ENCODE peak calls at places on chromosomes 13 and 19, in six cellular contexts. One of them, this sample, is unnamed. For H3K27me3, the result is how much of the 10 kb centered on the place peaks cover.

GRCh38 chr19:40605201-40605971 is 4.2 kb downstream of the LTBP4 start:
- DNase-seq in PC-3: peak
- DNase-seq in CD8-positive, alpha-beta T cell: peak
- DNase-seq in transverse colon: peak
- DNase-seq in effector memory CD4-positive, alpha-beta T cell: peak
- DNase-seq in right cardiac atrium: peak
- DNase-seq in this sample: peak

GRCh38 chr13:30796132-30796832 is 60.9 kb downstream of the ALOX5AP start:
- DNase-seq in right cardiac atrium: no peak
- DNase-seq in CD8-positive, alpha-beta T cell: no peak
- DNase-seq in effector memory CD4-positive, alpha-beta T cell: no peak
- DNase-seq in PC-3: peak
- DNase-seq in transverse colon: no peak
- DNase-seq in this sample: peak

GRCh38 chr13:26628706-26629105 is 71.2 kb downstream of the WASF3 start:
- DNase-seq in PC-3: peak
- DNase-seq in transverse colon: peak
- DNase-seq in right cardiac atrium: no peak
- DNase-seq in CD8-positive, alpha-beta T cell: no peak
- DNase-seq in effector memory CD4-positive, alpha-beta T cell: no peak
- DNase-seq in this sample: peak

GRCh38 chr13:113182046-113182445 is 23.6 kb downstream of the PROZ start:
- DNase-seq in CD8-positive, alpha-beta T cell: no peak
- DNase-seq in right cardiac atrium: no peak
- DNase-seq in transverse colon: no peak
- DNase-seq in effector memory CD4-positive, alpha-beta T cell: no peak
- DNase-seq in PC-3: no peak
- DNase-seq in this sample: no peak

GRCh38 chr19:35208121-35208520 is 20.4 kb downstream of the FAM187B start:
- DNase-seq in effector memory CD4-positive, alpha-beta T cell: no peak
- DNase-seq in right cardiac atrium: no peak
- DNase-seq in PC-3: no peak
- DNase-seq in transverse colon: no peak
- DNase-seq in CD8-positive, alpha-beta T cell: no peak
- DNase-seq in this sample: no peak

GRCh38 chr13:34731486-34731885 is 210.6 kb upstream of the NBEA start:
- DNase-seq in right cardiac atrium: no peak
- DNase-seq in CD8-positive, alpha-beta T cell: no peak
- DNase-seq in PC-3: no peak
- DNase-seq in effector memory CD4-positive, alpha-beta T cell: no peak
- DNase-seq in transverse colon: no peak
- DNase-seq in this sample: peak

GRCh38 chr13:51625555-51626345 is 41.5 kb downstream of the WDFY2 start:
- DNase-seq in effector memory CD4-positive, alpha-beta T cell: no peak
- DNase-seq in PC-3: no peak
- DNase-seq in CD8-positive, alpha-beta T cell: no peak
- DNase-seq in transverse colon: no peak
- DNase-seq in right cardiac atrium: peak
- DNase-seq in this sample: peak

GRCh38 chr13:112525306-112525945 is 62.5 kb downstream of the TUBGCP3 start:
- DNase-seq in transverse colon: no peak
- DNase-seq in right cardiac atrium: no peak
- DNase-seq in PC-3: peak
- DNase-seq in CD8-positive, alpha-beta T cell: no peak
- DNase-seq in effector memory CD4-positive, alpha-beta T cell: no peak
- DNase-seq in this sample: peak

GRCh38 chr13:45615501-45616101 is at the start of gene ERICH6B:
- DNase-seq in PC-3: no peak
- DNase-seq in CD8-positive, alpha-beta T cell: no peak
- DNase-seq in transverse colon: no peak
- DNase-seq in right cardiac atrium: peak
- DNase-seq in effector memory CD4-positive, alpha-beta T cell: no peak
- DNase-seq in this sample: no peak

GRCh38 chr19:3123088-3123721 is 12.6 kb upstream of the GNA15 start:
- DNase-seq in PC-3: no peak
- DNase-seq in transverse colon: no peak
- DNase-seq in right cardiac atrium: peak
- DNase-seq in CD8-positive, alpha-beta T cell: no peak
- DNase-seq in effector memory CD4-positive, alpha-beta T cell: no peak
- DNase-seq in this sample: no peak

GRCh38 chr19:38719761-38720558 is 24.3 kb downstream of the CAPN12 start:
- DNase-seq in effector memory CD4-positive, alpha-beta T cell: no peak
- DNase-seq in PC-3: no peak
- DNase-seq in CD8-positive, alpha-beta T cell: no peak
- DNase-seq in transverse colon: no peak
- DNase-seq in right cardiac atrium: no peak
- DNase-seq in this sample: no peak

GRCh38 chr19:2846180-2846935 is 5.1 kb downstream of the ZNF555 start:
- DNase-seq in PC-3: no peak
- DNase-seq in effector memory CD4-positive, alpha-beta T cell: no peak
- DNase-seq in right cardiac atrium: no peak
- DNase-seq in CD8-positive, alpha-beta T cell: no peak
- DNase-seq in transverse colon: no peak
- DNase-seq in this sample: no peak

GRCh38 chr13:65479692-65480091 is 1750.4 kb downstream of the PCDH9 start:
- DNase-seq in right cardiac atrium: no peak
- DNase-seq in transverse colon: no peak
- DNase-seq in effector memory CD4-positive, alpha-beta T cell: no peak
- DNase-seq in PC-3: peak
- DNase-seq in CD8-positive, alpha-beta T cell: no peak
- DNase-seq in this sample: no peak

GRCh38 chr19:2415281-2415972 is 12.0 kb downstream of the TIMM13 start:
- DNase-seq in CD8-positive, alpha-beta T cell: no peak
- DNase-seq in right cardiac atrium: peak
- DNase-seq in transverse colon: no peak
- DNase-seq in PC-3: no peak
- DNase-seq in effector memory CD4-positive, alpha-beta T cell: no peak
- DNase-seq in this sample: no peak

GRCh38 chr13:67100723-67101122 is 129.4 kb downstream of the PCDH9 start:
- DNase-seq in PC-3: no peak
- DNase-seq in effector memory CD4-positive, alpha-beta T cell: no peak
- DNase-seq in CD8-positive, alpha-beta T cell: no peak
- DNase-seq in transverse colon: no peak
- DNase-seq in right cardiac atrium: no peak
- DNase-seq in this sample: no peak

GRCh38 chr13:28820099-28821051 is at the start of gene MTUS2:
- DNase-seq in PC-3: no peak
- DNase-seq in effector memory CD4-positive, alpha-beta T cell: no peak
- DNase-seq in CD8-positive, alpha-beta T cell: no peak
- DNase-seq in transverse colon: no peak
- DNase-seq in right cardiac atrium: peak
- DNase-seq in this sample: no peak

GRCh38 chr13:30109471-30110135 is 197.7 kb downstream of the KATNAL1 start:
- DNase-seq in PC-3: no peak
- DNase-seq in effector memory CD4-positive, alpha-beta T cell: no peak
- DNase-seq in transverse colon: no peak
- DNase-seq in right cardiac atrium: no peak
- DNase-seq in CD8-positive, alpha-beta T cell: no peak
- DNase-seq in this sample: no peak

GRCh38 chr19:16447015-16447384 is 24.8 kb downstream of the EPS15L1 start:
- DNase-seq in PC-3: no peak
- DNase-seq in transverse colon: peak
- DNase-seq in effector memory CD4-positive, alpha-beta T cell: no peak
- DNase-seq in CD8-positive, alpha-beta T cell: peak
- DNase-seq in right cardiac atrium: peak
- DNase-seq in this sample: peak
- H3K4me3 ChIP-seq in PC-3: no peak
- H3K4me3 ChIP-seq in transverse colon: no peak
- H3K4me3 ChIP-seq in effector memory CD4-positive, alpha-beta T cell: no peak
- H3K4me3 ChIP-seq in CD8-positive, alpha-beta T cell: no peak
- H3K4me3 ChIP-seq in right cardiac atrium: no peak
- H3K4me3 ChIP-seq in this sample: no peak

DNA sequence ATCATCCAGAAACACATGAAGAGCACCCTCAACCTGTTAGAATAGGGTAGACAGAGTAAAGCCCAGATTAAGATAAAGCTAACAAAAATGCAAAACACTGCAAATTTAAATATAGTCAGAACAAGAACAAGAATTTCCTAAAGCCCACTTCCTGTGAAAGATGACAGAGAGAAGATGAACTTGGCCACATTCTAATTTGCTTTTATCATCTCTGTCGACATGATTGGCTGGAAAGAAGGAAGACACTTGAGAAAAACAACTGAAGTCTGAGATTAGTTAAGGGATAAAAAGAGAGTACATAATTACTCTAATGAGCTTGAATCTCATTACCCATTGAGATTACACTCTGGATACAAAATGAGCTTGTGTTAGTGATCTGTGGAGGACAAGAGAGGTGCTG is 537.6 kb downstream of the KLF5 start:
- DNase-seq in effector memory CD4-positive, alpha-beta T cell: no peak
- DNase-seq in PC-3: no peak
- DNase-seq in transverse colon: no peak
- DNase-seq in right cardiac atrium: no peak
- DNase-seq in CD8-positive, alpha-beta T cell: no peak
- DNase-seq in this sample: no peak
- H3K27me3 ChIP-seq in effector memory CD4-positive, alpha-beta T cell: under half
- H3K27me3 ChIP-seq in PC-3: under half
- H3K27me3 ChIP-seq in transverse colon: under half
- H3K27me3 ChIP-seq in right cardiac atrium: under half
- H3K27me3 ChIP-seq in CD8-positive, alpha-beta T cell: under half
- H3K27me3 ChIP-seq in this sample: under half

GRCh38 chr19:8241646-8242045 is 32.5 kb downstream of the CERS4 start:
- DNase-seq in PC-3: no peak
- DNase-seq in CD8-positive, alpha-beta T cell: no peak
- DNase-seq in effector memory CD4-positive, alpha-beta T cell: no peak
- DNase-seq in transverse colon: no peak
- DNase-seq in right cardiac atrium: no peak
- DNase-seq in this sample: no peak

GRCh38 chr19:8238251-8238650 is 29.1 kb downstream of the CERS4 start:
- DNase-seq in transverse colon: no peak
- DNase-seq in effector memory CD4-positive, alpha-beta T cell: no peak
- DNase-seq in right cardiac atrium: no peak
- DNase-seq in PC-3: no peak
- DNase-seq in CD8-positive, alpha-beta T cell: no peak
- DNase-seq in this sample: peak

GRCh38 chr19:8240274-8241229 is 31.4 kb downstream of the CERS4 start:
- DNase-seq in CD8-positive, alpha-beta T cell: peak
- DNase-seq in PC-3: peak
- DNase-seq in transverse colon: peak
- DNase-seq in effector memory CD4-positive, alpha-beta T cell: peak
- DNase-seq in right cardiac atrium: peak
- DNase-seq in this sample: peak

GRCh38 chr19:8242212-8242821 is 33.1 kb downstream of the CERS4 start:
- DNase-seq in PC-3: no peak
- DNase-seq in effector memory CD4-positive, alpha-beta T cell: no peak
- DNase-seq in right cardiac atrium: no peak
- DNase-seq in CD8-positive, alpha-beta T cell: no peak
- DNase-seq in transverse colon: no peak
- DNase-seq in this sample: no peak

DNA sequence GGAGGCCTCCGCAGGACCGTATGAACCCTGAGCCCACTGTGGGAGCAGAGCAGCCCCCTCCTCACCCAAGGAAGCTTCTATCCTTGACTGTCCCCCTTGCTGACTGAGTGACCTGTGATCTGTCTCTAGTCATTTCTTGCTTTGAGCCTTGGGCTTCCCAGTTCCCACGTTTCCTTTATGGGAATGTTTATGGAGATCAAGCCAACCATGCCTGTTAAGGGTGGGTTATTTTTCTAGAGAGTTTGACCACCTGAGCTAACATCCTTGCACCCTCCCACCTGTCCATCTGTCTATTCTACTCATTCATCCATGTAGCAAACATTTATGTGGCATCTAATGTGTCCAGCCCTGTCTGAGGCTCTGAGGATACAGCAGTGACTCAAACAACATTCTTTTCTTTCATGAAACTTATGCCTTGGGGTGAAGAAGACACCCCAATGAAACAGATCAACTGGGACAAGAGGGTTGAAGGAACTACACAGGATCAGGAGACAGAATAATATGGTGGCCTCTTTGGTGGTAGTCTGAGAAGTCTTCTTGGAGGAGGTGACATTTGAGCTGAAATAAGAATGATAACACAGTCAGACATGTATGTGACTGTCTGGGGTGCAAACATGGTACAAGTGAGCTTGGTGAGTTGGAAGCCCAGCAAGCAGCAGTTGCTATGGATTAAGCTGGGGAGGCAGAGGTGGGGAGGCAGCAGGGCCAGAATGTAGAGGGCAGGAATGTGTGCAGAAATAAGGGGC is 30.5 kb downstream of the CERS4 start:
- DNase-seq in right cardiac atrium: no peak
- DNase-seq in transverse colon: no peak
- DNase-seq in CD8-positive, alpha-beta T cell: no peak
- DNase-seq in effector memory CD4-positive, alpha-beta T cell: no peak
- DNase-seq in PC-3: no peak
- DNase-seq in this sample: no peak
- H3K4me3 ChIP-seq in right cardiac atrium: no peak
- H3K4me3 ChIP-seq in transverse colon: no peak
- H3K4me3 ChIP-seq in CD8-positive, alpha-beta T cell: no peak
- H3K4me3 ChIP-seq in effector memory CD4-positive, alpha-beta T cell: no peak
- H3K4me3 ChIP-seq in PC-3: no peak
- H3K4me3 ChIP-seq in this sample: no peak

GRCh38 chr19:13103961-13104847 is 1.5 kb upstream of the LYL1 start:
- DNase-seq in PC-3: peak
- DNase-seq in effector memory CD4-positive, alpha-beta T cell: no peak
- DNase-seq in right cardiac atrium: peak
- DNase-seq in transverse colon: peak
- DNase-seq in CD8-positive, alpha-beta T cell: peak
- DNase-seq in this sample: no peak

GRCh38 chr19:13112555-13112954 is 4.0 kb downstream of the TRMT1 start:
- DNase-seq in CD8-positive, alpha-beta T cell: no peak
- DNase-seq in PC-3: no peak
- DNase-seq in right cardiac atrium: no peak
- DNase-seq in effector memory CD4-positive, alpha-beta T cell: no peak
- DNase-seq in transverse colon: no peak
- DNase-seq in this sample: no peak

GRCh38 chr19:13110099-13110610 is 6.4 kb downstream of the TRMT1 start:
- DNase-seq in right cardiac atrium: no peak
- DNase-seq in CD8-positive, alpha-beta T cell: no peak
- DNase-seq in PC-3: no peak
- DNase-seq in effector memory CD4-positive, alpha-beta T cell: no peak
- DNase-seq in transverse colon: no peak
- DNase-seq in this sample: no peak

GRCh38 chr19:13104848-13105646 is 2.4 kb upstream of the LYL1 start:
- DNase-seq in PC-3: no peak
- DNase-seq in effector memory CD4-positive, alpha-beta T cell: no peak
- DNase-seq in CD8-positive, alpha-beta T cell: no peak
- DNase-seq in right cardiac atrium: peak
- DNase-seq in transverse colon: no peak
- DNase-seq in this sample: no peak

DNA sequence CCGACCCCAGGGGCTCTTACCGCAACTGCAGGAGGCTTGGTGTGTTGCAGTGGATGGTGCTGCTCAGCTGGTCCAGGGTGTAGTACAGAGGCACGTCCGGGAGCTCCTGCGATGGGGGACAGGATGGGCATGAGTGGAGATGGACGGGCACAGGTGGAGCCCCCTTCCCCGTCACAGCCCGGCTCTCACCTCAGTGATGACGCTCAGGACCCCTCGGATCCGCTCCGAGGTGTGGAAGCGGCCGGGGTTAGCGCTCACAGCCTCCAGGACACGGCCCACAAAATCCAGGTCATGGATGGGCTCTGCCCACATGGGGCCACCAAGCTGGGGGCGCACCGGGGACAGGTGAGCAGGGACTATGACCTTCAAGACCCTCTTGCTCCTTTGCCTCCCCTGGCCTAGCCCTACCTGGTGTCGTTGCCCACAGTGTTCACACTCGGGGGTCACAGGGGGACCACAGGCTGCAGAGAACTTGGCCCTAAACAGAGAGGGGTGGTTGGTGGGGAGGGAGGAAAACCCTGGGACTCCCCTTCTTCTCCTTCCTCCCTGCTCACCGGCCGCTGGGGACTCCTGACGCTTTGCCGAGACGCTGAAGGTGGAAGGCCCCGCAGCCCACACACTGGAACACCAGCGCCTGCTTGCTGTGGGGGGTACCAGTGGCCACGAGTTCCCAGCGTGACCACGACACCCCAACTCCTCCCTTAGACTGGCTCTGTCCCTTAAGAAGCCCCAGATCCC is 6.9 kb upstream of the LYL1 start:
- DNase-seq in CD8-positive, alpha-beta T cell: no peak
- DNase-seq in transverse colon: no peak
- DNase-seq in effector memory CD4-positive, alpha-beta T cell: no peak
- DNase-seq in PC-3: no peak
- DNase-seq in right cardiac atrium: peak
- DNase-seq in this sample: no peak
- H3K27me3 ChIP-seq in CD8-positive, alpha-beta T cell: under half
- H3K27me3 ChIP-seq in transverse colon: under half
- H3K27me3 ChIP-seq in effector memory CD4-positive, alpha-beta T cell: under half
- H3K27me3 ChIP-seq in PC-3: under half
- H3K27me3 ChIP-seq in right cardiac atrium: under half
- H3K27me3 ChIP-seq in this sample: under half

This sample was measured in bronchial epithelial cell.